ENCODE peak calls at places on chromosomes 1 and 21, in five cellular contexts. H, L, N, E and I are unnamed samples.

GRCh38 chr1:161730050-161730564 is 8.8 kb downstream of the FCRLB start:
- DNase-seq in H (no peak), L (peak; percentile 70), N (no peak), E (no peak), I (no peak)

GRCh38 chr1:165080253-165080896 is 276.1 kb downstream of the LMX1A start:
- DNase-seq in H (no peak), L (no peak), N (no peak), E (no peak), I (no peak)

GRCh38 chr1:53525595-53525994 is 66.4 kb downstream of the DMRTB1 start:
- DNase-seq in H (no peak), L (no peak), N (no peak), E (peak; percentile 36), I (no peak)

GRCh38 chr21:36630485-36631206 is 68.3 kb upstream of the SIM2 start:
- DNase-seq in H (peak; percentile 75), L (peak; percentile 87), N (peak; percentile 39), E (peak; percentile 67), I (peak; percentile 81)

GRCh38 chr21:38914071-38914491 is 108.4 kb downstream of the ETS2 start:
- DNase-seq in H (no peak), L (no peak), N (no peak), E (no peak), I (no peak)

GRCh38 chr1:84847253-84848247 is 45.5 kb downstream of the LPAR3 start:
- DNase-seq in H (peak; percentile 70), L (no peak), N (peak; percentile 78), E (peak; percentile 98), I (no peak)

GRCh38 chr1:153180556-153180955 is 22.7 kb upstream of the LELP1 start:
- DNase-seq in H (no peak), L (no peak), N (no peak), E (no peak), I (no peak)

GRCh38 chr1:27773732-27774445 is 870 bp downstream of the STX12 start:
- DNase-seq in H (no peak), L (peak; percentile 80), N (no peak), E (no peak), I (no peak)

GRCh38 chr21:40901690-40902089 is 54.7 kb upstream of the DSCAM start:
- DNase-seq in H (no peak), L (no peak), N (peak; percentile 29), E (no peak), I (no peak)

GRCh38 chr1:221022331-221022730 is 143.1 kb downstream of the HLX start:
- DNase-seq in H (no peak), L (no peak), N (no peak), E (no peak), I (no peak)

GRCh38 chr1:56550132-56550531 is 29.2 kb downstream of the PLPP3 start:
- DNase-seq in H (no peak), L (no peak), N (peak; percentile 35), E (no peak), I (no peak)